ENCODE peak calls at places on chromosome 5, in four cellular contexts. I is AG10803, T is mammary epithelial cell, Q is heart right ventricle. P is an unnamed sample.

GRCh38 chr5:158435161-158435616 is 576.2 kb upstream of the CLINT1 start:
- DNase-seq in I (peak), T (peak), Q (no peak), P (peak)

GRCh38 chr5:139635606-139636206 is 12.4 kb upstream of the CXXC5 start:
- DNase-seq in I (peak), T (peak), Q (peak), P (peak)

GRCh38 chr5:112417931-112418358 is 1.1 kb downstream of the EPB41L4A start:
- DNase-seq in I (no peak), T (peak), Q (peak), P (peak)

GRCh38 chr5:61933787-61934626 is 372.0 kb upstream of the KIF2A start:
- DNase-seq in I (peak), T (peak), Q (peak), P (peak)

GRCh38 chr5:113378960-113379541 is 55.7 kb downstream of the TSSK1B start:
- DNase-seq in I (peak), T (peak), Q (peak), P (peak)

GRCh38 chr5:145347026-145347616 is 488.0 kb downstream of the PRELID2 start:
- DNase-seq in I (peak), T (peak), Q (no peak), P (peak)

GRCh38 chr5:112634166-112634565 is 103.5 kb upstream of the APC start:
- DNase-seq in I (peak), T (no peak), Q (no peak), P (no peak)

GRCh38 chr5:148268556-148268955 is at the start of gene SPINK13:
- DNase-seq in I (peak), T (peak), Q (no peak), P (peak)

GRCh38 chr5:15577132-15577531 is 77.2 kb downstream of the FBXL7 start:
- DNase-seq in I (no peak), T (no peak), Q (peak), P (no peak)

GRCh38 chr5:10229306-10230048 is 20.2 kb downstream of the ATPSCKMT start:
- DNase-seq in I (peak), T (peak), Q (no peak), P (peak)

GRCh38 chr5:73816656-73817420 is 190.8 kb downstream of the ARHGEF28 start:
- DNase-seq in I (peak), T (peak), Q (no peak), P (peak)

GRCh38 chr5:174725991-174726601 is 1.7 kb downstream of the MSX2 start:
- DNase-seq in I (no peak), T (no peak), Q (no peak), P (no peak)

GRCh38 chr5:150580917-150581316 is 59.5 kb upstream of the SYNPO start:
- DNase-seq in I (no peak), T (no peak), Q (no peak), P (no peak)

GRCh38 chr5:157778121-157778805 is 34.8 kb downstream of the LSM11 start:
- DNase-seq in I (peak), T (peak), Q (no peak), P (peak)

GRCh38 chr5:158967566-158967965 is 132.2 kb downstream of the EBF1 start:
- DNase-seq in I (peak), T (peak), Q (no peak), P (peak)

GRCh38 chr5:84642795-84643194 is 258.1 kb upstream of the EDIL3 start:
- DNase-seq in I (no peak), T (peak), Q (no peak), P (peak)

GRCh38 chr5:82467006-82467561 is 188.9 kb upstream of the RPS23 start:
- DNase-seq in I (peak), T (no peak), Q (no peak), P (no peak)

GRCh38 chr5:1086137-1086536 is 25.7 kb downstream of the SLC12A7 start:
- DNase-seq in I (no peak), T (no peak), Q (no peak), P (no peak)

GRCh38 chr5:55063899-55064298 is 38.5 kb upstream of the GZMA start:
- DNase-seq in I (peak), T (no peak), Q (no peak), P (no peak)

GRCh38 chr5:6256901-6257300 is 121.4 kb downstream of the MED10 start:
- DNase-seq in I (no peak), T (no peak), Q (no peak), P (no peak)

GRCh38 chr5:107669543-107670027 is 1.2 kb downstream of the EFNA5 start:
- DNase-seq in I (no peak), T (peak), Q (peak), P (peak)

GRCh38 chr5:134464988-134465855 is 53.5 kb upstream of the CDKN2AIPNL start:
- DNase-seq in I (no peak), T (peak), Q (peak), P (no peak)

GRCh38 chr5:9533577-9534334 is 12.1 kb downstream of the SEMA5A start:
- DNase-seq in I (peak), T (no peak), Q (no peak), P (no peak)

GRCh38 chr5:16593013-16593412 is 23.8 kb downstream of the RETREG1 start:
- DNase-seq in I (peak), T (no peak), Q (no peak), P (peak)

GRCh38 chr5:96321371-96321770 is 111.7 kb downstream of the PCSK1 start:
- DNase-seq in I (peak), T (peak), Q (no peak), P (peak)

GRCh38 chr5:68593211-68593701 is 377.7 kb downstream of the PIK3R1 start:
- DNase-seq in I (no peak), T (peak), Q (no peak), P (no peak)

GRCh38 chr5:158422653-158423505 is 563.9 kb upstream of the CLINT1 start:
- DNase-seq in I (no peak), T (no peak), Q (no peak), P (no peak)

GRCh38 chr5:2752875-2753435 is 1.5 kb upstream of the IRX2 start:
- DNase-seq in I (peak), T (peak), Q (no peak), P (peak)

GRCh38 chr5:146815423-146815822 is 63.1 kb downstream of the PPP2R2B start:
- DNase-seq in I (no peak), T (no peak), Q (no peak), P (peak)

GRCh38 chr5:156431956-156432829 is 105.2 kb downstream of the SGCD start:
- DNase-seq in I (no peak), T (no peak), Q (no peak), P (no peak)

GRCh38 chr5:448061-448765 is 5.2 kb downstream of the EXOC3 start:
- DNase-seq in I (no peak), T (no peak), Q (no peak), P (no peak)

GRCh38 chr5:72101828-72102227 is 5.4 kb upstream of the MAP1B start:
- DNase-seq in I (no peak), T (peak), Q (no peak), P (peak)

GRCh38 chr5:168984135-168984675 is 316.7 kb downstream of the SLIT3 start:
- DNase-seq in I (no peak), T (no peak), Q (no peak), P (no peak)

GRCh38 chr5:98416541-98416940 is 356.9 kb upstream of the RGMB start:
- DNase-seq in I (peak), T (peak), Q (no peak), P (peak)

GRCh38 chr5:66616495-66617222 is 20.5 kb downstream of the MAST4 start:
- DNase-seq in I (no peak), T (no peak), Q (no peak), P (no peak)

GRCh38 chr5:132342291-132343180 is 27.0 kb upstream of the SLC22A5 start:
- DNase-seq in I (no peak), T (no peak), Q (no peak), P (no peak)

GRCh38 chr5:2239237-2239910 is 356.6 kb upstream of the IRX4 start:
- DNase-seq in I (no peak), T (no peak), Q (no peak), P (no peak)

GRCh38 chr5:78527054-78527884 is 121.3 kb downstream of the LHFPL2 start:
- DNase-seq in I (peak), T (peak), Q (peak), P (peak)
- H3K4me3 ChIP-seq in I (no peak), T (no peak), Q (no peak), P (no peak)

DNA sequence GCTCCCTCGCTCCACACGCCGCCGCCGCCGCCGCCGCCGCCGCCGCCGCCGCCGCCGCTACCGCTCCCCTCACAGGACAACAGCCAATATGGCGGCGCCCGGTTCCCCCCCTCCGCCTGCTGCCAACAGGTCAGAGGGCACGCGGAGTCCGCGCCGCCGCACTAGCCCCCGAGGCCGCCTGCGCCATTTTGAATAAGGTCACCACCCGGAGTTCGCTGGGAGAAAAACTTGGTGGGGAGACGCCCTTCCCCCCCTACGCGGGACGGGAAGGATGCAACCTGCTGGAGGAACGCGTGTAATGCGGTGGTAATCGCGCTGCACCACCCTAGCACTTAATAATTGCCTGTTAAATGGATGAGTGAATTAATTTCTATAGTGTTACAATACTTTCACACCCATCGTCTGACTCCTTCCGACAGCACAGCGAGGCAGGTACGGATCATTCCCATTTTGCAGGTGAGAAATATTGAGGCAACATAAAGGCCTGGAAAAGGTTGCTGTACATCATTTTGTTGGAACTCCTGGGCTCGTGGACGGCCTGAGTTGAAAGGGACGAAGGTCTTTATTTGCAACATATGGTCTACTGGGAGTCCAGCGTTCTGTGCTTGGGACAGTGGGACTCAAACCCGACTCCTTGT is at the start of gene FAM193B:
- DNase-seq in I (peak), T (peak), Q (peak), P (peak)
- TF ChIP-seq CTCF in I (peak), T (peak), Q (peak), P (peak)

GRCh38 chr5:42396111-42396510 is 27.1 kb upstream of the GHR start:
- DNase-seq in I (no peak), T (no peak), Q (no peak), P (no peak)
- H3K4me3 ChIP-seq in I (no peak), T (no peak), Q (no peak), P (no peak)

GRCh38 chr5:172417983-172418630 is 36.2 kb downstream of the SH3PXD2B start:
- DNase-seq in I (peak), T (peak), Q (peak), P (peak)

GRCh38 chr5:172422255-172422654 is 32.1 kb downstream of the SH3PXD2B start:
- DNase-seq in I (no peak), T (no peak), Q (no peak), P (no peak)

GRCh38 chr5:172421020-172421419 is 33.3 kb downstream of the SH3PXD2B start:
- DNase-seq in I (no peak), T (peak), Q (no peak), P (peak)

GRCh38 chr5:172418847-172419810 is 35.2 kb downstream of the SH3PXD2B start:
- DNase-seq in I (no peak), T (peak), Q (peak), P (peak)

GRCh38 chr5:172420215-172420934 is 34.0 kb downstream of the SH3PXD2B start:
- DNase-seq in I (peak), T (peak), Q (peak), P (peak)
- TF ChIP-seq CTCF in I (no peak), T (no peak), Q (no peak), P (no peak)

GRCh38 chr5:119395080-119395836 is 39.4 kb downstream of the TNFAIP8 start:
- DNase-seq in I (peak), T (no peak), Q (no peak), P (no peak)
- H3K4me3 ChIP-seq in I (no peak), T (no peak), Q (no peak), P (no peak)

DNA sequence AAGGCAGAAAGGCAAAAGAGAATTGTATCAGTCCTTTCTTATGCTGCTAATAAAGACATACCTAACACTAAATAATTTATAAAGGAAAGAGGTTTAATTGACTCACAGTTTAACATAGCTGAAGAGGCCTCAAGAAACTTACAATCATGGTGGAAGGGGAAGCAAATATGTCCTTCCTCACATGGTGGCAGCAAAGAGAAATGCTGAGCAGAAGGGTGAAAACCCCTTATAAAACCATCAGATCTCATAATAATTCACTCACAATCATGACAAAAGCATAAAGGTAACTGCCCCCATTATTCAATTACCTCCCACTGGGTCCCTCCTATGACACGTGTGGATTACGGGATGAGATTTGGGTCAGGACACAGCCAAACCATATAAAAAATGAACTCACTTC is 312.5 kb upstream of the PTGER4 start:
- DNase-seq in I (no peak), T (no peak), Q (no peak), P (no peak)
- TF ChIP-seq CTCF in I (no peak), T (no peak), Q (no peak), P (peak)

GRCh38 chr5:177495243-177496060 is 2.0 kb downstream of the PDLIM7 start:
- DNase-seq in I (peak), T (peak), Q (peak), P (peak)
- H3K4me3 ChIP-seq in I (peak), T (no peak), Q (peak), P (no peak)

DNA sequence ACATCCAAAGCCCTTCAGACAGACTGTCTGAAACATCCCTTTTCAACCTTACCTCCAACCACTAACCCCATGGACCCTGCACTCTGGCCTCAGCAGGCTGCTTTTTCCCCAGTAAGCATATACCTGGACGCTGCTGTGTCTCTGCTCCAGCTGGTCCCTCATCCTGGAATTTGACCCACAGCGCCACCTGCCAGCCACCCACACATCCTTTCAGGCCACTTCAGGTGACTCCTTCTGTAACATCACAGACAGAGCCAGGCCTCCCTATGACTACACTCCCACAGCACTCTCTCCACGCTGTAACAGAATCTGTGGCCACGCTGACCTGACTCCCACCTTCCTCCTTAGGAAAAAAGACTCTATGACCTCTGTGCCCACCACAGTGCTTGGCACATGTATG is 3.4 kb downstream of the MGAT1 start:
- DNase-seq in I (no peak), T (no peak), Q (no peak), P (peak)
- TF ChIP-seq CTCF in I (peak), T (peak), Q (no peak), P (peak)

P was measured in epithelial cell of esophagus.